ENCODE peak calls at places on chromosomes 11 and 22, in four cellular contexts. O, R, V and U are unnamed samples.

GRCh38 chr11:73977856-73978519 is 4.7 kb downstream of the UCP2 start:
- DNase-seq in R (no peak), O (no peak), V (no peak), U (no peak)

GRCh38 chr22:43101306-43101705 is 9.2 kb upstream of the BIK start:
- DNase-seq in O (no peak), R (no peak), V (no peak), U (no peak)

GRCh38 chr11:128643661-128644060 is 50.2 kb upstream of the FLI1 start:
- DNase-seq in V (no peak), R (no peak), O (no peak), U (no peak)

GRCh38 chr11:1564535-1565172 is 7.4 kb downstream of the DUSP8 start:
- DNase-seq in R (no peak), O (peak), V (peak), U (no peak)

GRCh38 chr11:132874638-132875037 is 657.7 kb downstream of the OPCML start:
- DNase-seq in V (no peak), R (no peak), O (peak), U (no peak)

GRCh38 chr11:69587454-69588081 is 53.4 kb upstream of the CCND1 start:
- DNase-seq in O (peak), R (no peak), V (no peak), U (no peak)

GRCh38 chr11:114280696-114281095 is 15.5 kb upstream of the NNMT start:
- DNase-seq in O (peak), R (peak), V (peak), U (no peak)

GRCh38 chr11:20712912-20713311 is 43.5 kb downstream of the NELL1 start:
- DNase-seq in O (no peak), R (no peak), V (no peak), U (no peak)

GRCh38 chr11:1852885-1853284 is at the start of gene LSP1:
- DNase-seq in O (no peak), V (no peak), R (no peak), U (no peak)

GRCh38 chr11:203945-204586 is 3.1 kb downstream of the BET1L start:
- DNase-seq in O (no peak), R (no peak), V (no peak), U (no peak)

GRCh38 chr11:128732471-128733277 is 38.8 kb downstream of the FLI1 start:
- DNase-seq in R (no peak), V (no peak), O (no peak), U (no peak)

GRCh38 chr11:78299000-78299712 is 110.4 kb downstream of the USP35 start:
- DNase-seq in R (no peak), V (no peak), O (no peak), U (no peak)

GRCh38 chr11:87398913-87399312 is 361.2 kb downstream of the TMEM135 start:
- DNase-seq in R (no peak), V (no peak), O (no peak), U (no peak)

GRCh38 chr22:46090051-46090591 is 60.2 kb upstream of the PPARA start:
- DNase-seq in R (no peak), O (no peak), V (no peak), U (no peak)

GRCh38 chr11:113382121-113382520 is 5.5 kb upstream of the ANKK1 start:
- DNase-seq in V (no peak), O (no peak), R (no peak), U (no peak)

GRCh38 chr11:7004482-7004881 is 15.7 kb downstream of the ZNF214 start:
- DNase-seq in O (peak), V (no peak), R (no peak), U (no peak)

GRCh38 chr11:35598254-35599125 is 19.8 kb upstream of the FJX1 start:
- DNase-seq in O (peak), V (no peak), R (no peak), U (no peak)